ENCODE peak calls at places on chromosomes 7 and 10, in ten cellular contexts. X is RPMI7951; Z is NCI-H446 treated with DMSO at 0.1 percent for 48 hours; R is putamen; J is fibroblast of pulmonary artery; T is stimulated activated CD8-positive, alpha-beta memory T cell treated with anti-CD3 and anti-CD28 coated beads, Interleukin-4, amount 100 ng/mL, for 4 hours; E is cardiac muscle cell; C is chondrocyte; Q is BE2C; O is ELR. F is an unnamed sample.

GRCh38 chr7:97019710-97020109 is 4.9 kb downstream of the DLX5 start:
- DNase-seq in T (no peak), X (no peak), O (no peak), C (no peak), Q (no peak), Z (no peak), R (peak; percentile 31), J (no peak), E (no peak), F (peak; percentile 59)

GRCh38 chr10:3623746-3624145 is 161.3 kb downstream of the KLF6 start:
- DNase-seq in Q (no peak), J (peak; percentile 81), X (peak; percentile 81), Z (no peak), O (peak; percentile 83), R (no peak), E (peak; percentile 3), C (no peak), T (no peak), F (no peak)

GRCh38 chr10:126921974-126922525 is 16.8 kb downstream of the DOCK1 start:
- DNase-seq in Q (no peak), J (peak; percentile 80), T (no peak), X (peak; percentile 34), O (peak; percentile 75), R (no peak), Z (no peak), C (no peak), E (no peak), F (no peak)

GRCh38 chr10:126058507-126058906 is 162.1 kb downstream of the FANK1 start:
- DNase-seq in T (no peak), E (no peak), X (no peak), Z (no peak), R (no peak), O (no peak), J (no peak), Q (peak; percentile 83), C (no peak), F (no peak)

GRCh38 chr7:46168671-46169383 is 247.8 kb upstream of the IGFBP3 start:
- DNase-seq in R (no peak), C (no peak), Z (no peak), Q (no peak), O (peak; percentile 50), J (no peak), T (no peak), X (no peak), E (no peak), F (no peak)

GRCh38 chr10:31929260-31929985 is 792 bp upstream of the ARHGAP12 start:
- DNase-seq in T (no peak), X (peak; percentile 63), R (peak; percentile 55), Q (peak; percentile 11), J (peak; percentile 30), E (peak; percentile 46), C (no peak), O (peak; percentile 69), Z (peak; percentile 13), F (no peak)

GRCh38 chr7:147894271-147894670 is 696.3 kb upstream of the C7orf33 start:
- DNase-seq in R (peak; percentile 25), Q (no peak), J (no peak), X (no peak), C (no peak), Z (no peak), O (peak; percentile 13), E (no peak), T (no peak), F (no peak)

GRCh38 chr10:57014758-57015157 is 653.7 kb upstream of the ZWINT start:
- DNase-seq in E (peak; percentile 42), T (no peak), R (no peak), Q (no peak), C (no peak), Z (no peak), O (no peak), X (no peak), J (no peak), F (no peak)

GRCh38 chr7:234712-235553 is 42.6 kb downstream of the FAM20C start:
- DNase-seq in C (no peak), X (peak; percentile 90), E (no peak), Q (no peak), T (no peak), R (no peak), Z (no peak), O (no peak), J (no peak), F (no peak)

GRCh38 chr10:77849039-77849664 is 77.4 kb downstream of the DLG5 start:
- DNase-seq in X (peak; percentile 10), J (no peak), E (peak; percentile 35), Z (no peak), O (no peak), Q (no peak), C (no peak), T (no peak), R (no peak), F (no peak)